ENCODE peak calls at places on chromosomes 6 and 20, in ten cellular contexts. R is endothelial cell of umbilical vein; C is ovary; Q is tibial artery; L is heart left ventricle; M is adrenal gland; Z is CD8-positive, alpha-beta T cell; J is kidney epithelial cell; T is neural progenitor cell; Y is lower lobe of right lung. P is an unnamed sample.
A peak's percentile ranks its signal among the peaks of the same experiment; 100 is the strongest.

GRCh38 chr6:168496932-168497331 is 55.9 kb downstream of the SMOC2 start:
- DNase-seq in J (no peak), Y (no peak), C (no peak), M (no peak), T (no peak), L (no peak), Z (no peak), R (no peak), Q (no peak), P (no peak)

GRCh38 chr20:58133020-58133419 is 95.4 kb downstream of the ANKRD60 start:
- DNase-seq in R (no peak), T (no peak), Q (no peak), C (no peak), J (no peak), Y (no peak), M (no peak), Z (no peak), L (no peak), P (peak; percentile 13)

GRCh38 chr20:62752181-62752670 is 43.6 kb downstream of the NTSR1 start:
- DNase-seq in R (no peak), L (no peak), Q (no peak), J (no peak), C (no peak), M (no peak), T (peak; percentile 31), Y (peak; percentile 33), Z (no peak), P (no peak)

GRCh38 chr6:129607581-129608186 is 102.3 kb downstream of the ARHGAP18 start:
- DNase-seq in M (peak; percentile 36), L (no peak), J (no peak), R (no peak), Y (no peak), Q (no peak), Z (no peak), C (no peak), T (peak; percentile 18), P (no peak)

GRCh38 chr6:142398353-142398752 is 96.5 kb downstream of the ADGRG6 start:
- DNase-seq in C (no peak), Y (no peak), J (no peak), Q (no peak), L (no peak), T (no peak), Z (no peak), M (no peak), R (no peak), P (no peak)

GRCh38 chr6:3318226-3318625 is 59.5 kb downstream of the PSMG4 start:
- DNase-seq in L (no peak), J (no peak), T (no peak), C (no peak), Z (peak; percentile 28), R (no peak), Y (no peak), M (no peak), Q (no peak), P (no peak)

GRCh38 chr6:160992323-160993314 is 1.1 kb downstream of the MAP3K4 start:
- DNase-seq in R (peak; percentile 78), L (peak; percentile 50), Z (peak; percentile 18), Y (no peak), J (no peak), Q (peak; percentile 33), T (peak; percentile 78), C (peak; percentile 38), M (peak; percentile 55), P (no peak)

GRCh38 chr6:84770521-84770920 is 6.1 kb upstream of the TBX18 start:
- DNase-seq in M (no peak), T (no peak), Q (no peak), J (no peak), Z (no peak), C (no peak), L (no peak), Y (no peak), R (no peak), P (no peak)

GRCh38 chr6:39388526-39389371 is 66.2 kb upstream of the KCNK16 start:
- DNase-seq in Y (no peak), Z (no peak), R (no peak), M (no peak), C (no peak), Q (no peak), T (no peak), J (no peak), L (no peak), P (no peak)

GRCh38 chr6:39391182-39391581 is 68.7 kb upstream of the KCNK16 start:
- DNase-seq in T (no peak), J (no peak), Q (no peak), C (no peak), L (no peak), R (no peak), Z (no peak), Y (no peak), M (no peak), P (no peak)

GRCh38 chr6:39387785-39388184 is 65.3 kb upstream of the KCNK16 start:
- DNase-seq in J (no peak), L (no peak), T (no peak), Y (no peak), Q (no peak), C (no peak), Z (no peak), R (no peak), M (no peak), P (no peak)

GRCh38 chr6:39393075-39393474 is 70.6 kb upstream of the KCNK16 start:
- DNase-seq in Z (no peak), L (no peak), M (no peak), C (no peak), J (no peak), T (no peak), Y (no peak), R (no peak), Q (no peak), P (no peak)

GRCh38 chr6:39389372-39389767 is 66.9 kb upstream of the KCNK16 start:
- DNase-seq in R (no peak), M (no peak), Z (no peak), C (no peak), J (no peak), T (peak; percentile 53), L (no peak), Y (no peak), Q (no peak), P (no peak)
- TF ChIP-seq CTCF in R (no peak), M (no peak), Z (no peak), C (no peak), J (peak; percentile 21), T (peak; percentile 48), L (no peak), Y (no peak), Q (no peak), P (peak; percentile 22)

GRCh38 chr20:266213-266603 is 8.7 kb downstream of the DEFB132 start:
- DNase-seq in J (no peak), Y (no peak), Q (no peak), L (no peak), C (no peak), T (no peak), M (no peak), Z (no peak), R (no peak), P (no peak)
- H3K4me3 ChIP-seq in J (no peak overlapping the region), Y (no peak overlapping the region), Q (no peak overlapping the region), L (peak overlapping the region; percentile 56), C (no peak overlapping the region), T (peak overlapping the region; percentile 27), M (no peak overlapping the region), Z (peak overlapping the region; percentile 69), R (no peak overlapping the region), P (no peak overlapping the region)

GRCh38 chr6:158783167-158783450 is 36.1 kb downstream of the EZR start:
- DNase-seq in C (no peak), Y (no peak), J (no peak), M (no peak), T (no peak), R (no peak), Z (no peak), Q (no peak), L (no peak), P (no peak)

GRCh38 chr6:158783851-158784250 is 35.3 kb downstream of the EZR start:
- DNase-seq in C (no peak), T (no peak), J (no peak), M (no peak), R (no peak), Q (no peak), Z (no peak), L (no peak), Y (no peak), P (no peak)

GRCh38 chr6:158781692-158782373 is 37.3 kb downstream of the EZR start:
- DNase-seq in J (no peak), M (no peak), T (no peak), L (no peak), Q (peak; percentile 19), Y (no peak), R (no peak), C (no peak), Z (no peak), P (no peak)

GRCh38 chr6:158782432-158783166 is 36.6 kb downstream of the EZR start:
- DNase-seq in L (no peak), C (no peak), Z (no peak), M (no peak), T (no peak), Q (no peak), J (no peak), R (no peak), Y (no peak), P (no peak)

DNA sequence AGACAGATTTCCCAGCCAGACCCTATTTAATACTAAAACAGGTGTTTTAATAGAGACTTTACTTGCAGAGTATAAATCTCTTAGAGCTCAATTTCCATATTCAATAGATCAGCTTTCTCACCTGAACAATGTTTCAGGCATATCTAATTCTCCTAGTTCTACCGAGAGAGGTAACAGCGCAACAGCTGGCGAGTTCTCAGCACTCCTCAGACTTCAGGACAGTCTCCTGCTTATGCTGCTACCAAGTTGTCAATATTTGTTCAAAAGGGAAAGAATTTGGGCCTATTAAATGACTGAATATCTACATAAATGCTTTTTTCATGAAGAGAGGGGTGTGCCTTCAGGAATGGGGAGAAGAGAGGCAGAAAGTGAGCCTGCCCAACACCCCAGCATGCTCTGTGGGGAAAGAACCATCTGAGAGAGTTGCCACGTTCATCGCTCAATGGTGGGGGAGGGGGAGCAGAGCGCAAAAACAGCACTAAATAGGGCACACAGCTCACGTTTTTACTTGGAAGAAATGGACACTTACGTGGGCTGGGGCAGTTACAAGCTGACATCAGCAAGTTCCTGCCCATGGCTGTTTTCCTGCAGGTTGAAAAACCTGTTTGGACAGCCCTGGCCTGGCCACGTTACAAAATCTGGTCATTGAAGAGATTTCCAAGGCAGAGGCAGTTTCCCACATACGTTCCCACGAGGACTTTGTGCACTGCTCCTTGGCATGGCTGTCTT is 38.0 kb downstream of the EZR start:
- DNase-seq in Z (no peak), L (no peak), R (no peak), Q (no peak), Y (no peak), M (no peak), J (no peak), C (no peak), T (no peak), P (no peak)
- H3K36me3 ChIP-seq in Z (peaks cover 74% of the 10 kb centered on the region), L (peaks cover 97% of the 10 kb centered on the region), R (peaks cover 22% of the 10 kb centered on the region), Q (peaks cover 62% of the 10 kb centered on the region), Y (peaks cover 100% of the 10 kb centered on the region), M (no peaks in the 10 kb centered on the region), J (peaks cover 9% of the 10 kb centered on the region), C (no peaks in the 10 kb centered on the region), T (no peaks in the 10 kb centered on the region), P (peaks cover 80% of the 10 kb centered on the region)

GRCh38 chr6:106747139-106747538 is 117.8 kb downstream of the QRSL1 start:
- DNase-seq in J (no peak), C (no peak), R (no peak), L (no peak), Z (no peak), M (no peak), Y (no peak), Q (no peak), T (no peak), P (no peak)

GRCh38 chr6:106746660-106747059 is 117.3 kb downstream of the QRSL1 start:
- DNase-seq in L (no peak), C (no peak), M (no peak), Z (no peak), Y (no peak), R (no peak), Q (no peak), T (no peak), J (peak; percentile 88), P (no peak)

GRCh38 chr6:106749611-106750010 is 120.2 kb downstream of the QRSL1 start:
- DNase-seq in R (no peak), Z (no peak), J (no peak), M (no peak), L (no peak), T (no peak), C (no peak), Q (no peak), Y (no peak), P (no peak)

GRCh38 chr6:106750146-106750900 is 120.9 kb downstream of the QRSL1 start:
- DNase-seq in M (no peak), Z (no peak), L (no peak), R (no peak), J (no peak), Y (no peak), Q (no peak), T (no peak), C (no peak), P (no peak)

DNA sequence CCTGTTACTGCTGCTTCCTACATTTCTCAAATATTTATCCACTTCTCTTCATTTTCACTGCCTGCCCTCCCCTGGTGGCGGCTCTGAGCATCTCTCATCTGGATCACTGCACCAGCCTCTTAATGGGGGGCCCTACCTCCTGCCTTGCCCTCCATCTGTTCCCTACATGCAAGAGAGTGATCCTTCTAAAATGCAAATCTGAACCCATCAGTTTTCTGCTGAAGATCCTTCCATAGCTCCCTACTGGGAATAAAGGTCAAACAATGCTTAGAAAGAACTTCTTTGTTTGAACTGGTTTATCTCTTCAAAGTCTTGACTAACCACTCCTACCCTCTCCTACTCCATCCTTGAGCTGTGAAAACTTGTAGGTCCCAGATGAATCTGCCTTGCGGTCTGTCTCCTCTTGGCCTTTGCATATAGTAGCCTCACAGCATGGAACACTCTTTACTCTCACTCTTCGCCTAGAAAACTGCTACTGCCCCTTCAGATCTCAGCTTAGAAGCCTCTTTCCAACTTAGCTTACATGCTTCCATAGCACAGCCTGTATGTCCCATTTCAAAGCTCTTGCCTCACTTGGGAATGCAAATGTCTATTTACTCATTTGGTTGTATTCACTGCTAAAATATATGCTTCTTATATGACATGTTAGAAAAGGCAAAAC is 119.3 kb downstream of the QRSL1 start:
- DNase-seq in Y (no peak), T (no peak), C (no peak), L (no peak), J (no peak), Q (no peak), R (no peak), M (no peak), Z (no peak), P (no peak)
- TF ChIP-seq CTCF in Y (no peak), T (peak; percentile 35), C (no peak), L (no peak), J (peak; percentile 15), Q (no peak), R (no peak), M (no peak), Z (no peak), P (no peak)

P was measured in right atrium auricular region.